ENCODE peak calls at places on chromosome 1, in six cellular contexts. B is GM23248, N is neural progenitor cell, P is GM23338, G is fibroblast of lung, V is astrocyte. O is an unnamed sample.

GRCh38 chr1:219058891-219059820 is 114.5 kb upstream of the LYPLAL1 start:
- DNase-seq in B (no peak), N (no peak), P (no peak), G (peak; percentile 13), V (no peak), O (no peak)

GRCh38 chr1:39981957-39982356 is 27.0 kb downstream of the MFSD2A start:
- DNase-seq in B (peak; percentile 94), N (peak; percentile 22), P (no peak), G (peak; percentile 73), V (peak; percentile 92), O (peak; percentile 32)

GRCh38 chr1:168686666-168687065 is 42.3 kb downstream of the DPT start:
- DNase-seq in B (no peak), N (no peak), P (no peak), G (no peak), V (no peak), O (peak; percentile 39)

GRCh38 chr1:50422946-50423669 is at the start of gene DMRTA2:
- DNase-seq in B (no peak), N (peak; percentile 97), P (peak; percentile 84), G (no peak), V (peak; percentile 7), O (no peak)

GRCh38 chr1:24535778-24536177 is 20.1 kb upstream of the NCMAP start:
- DNase-seq in B (no peak), N (no peak), P (no peak), G (no peak), V (no peak), O (no peak)

GRCh38 chr1:41535236-41535720 is 50.8 kb upstream of the EDN2 start:
- DNase-seq in B (no peak), N (no peak), P (no peak), G (no peak), V (no peak), O (no peak)

GRCh38 chr1:213443415-213443814 is 392.4 kb downstream of the RPS6KC1 start:
- DNase-seq in B (no peak), N (no peak), P (no peak), G (no peak), V (no peak), O (peak; percentile 41)

GRCh38 chr1:232421143-232421796 is 208.7 kb downstream of the SIPA1L2 start:
- DNase-seq in B (no peak), N (no peak), P (no peak), G (no peak), V (no peak), O (no peak)

GRCh38 chr1:29465755-29466154 is 229.4 kb downstream of the PTPRU start:
- DNase-seq in B (peak; percentile 41), N (peak; percentile 65), P (peak; percentile 49), G (peak; percentile 27), V (peak; percentile 6), O (peak; percentile 56)

GRCh38 chr1:78340006-78340405 is 150.8 kb upstream of the PTGFR start:
- DNase-seq in B (peak; percentile 91), N (no peak), P (no peak), G (peak; percentile 79), V (peak; percentile 82), O (no peak)

GRCh38 chr1:75615664-75616435 is 4.9 kb upstream of the SLC44A5 start:
- DNase-seq in B (peak; percentile 78), N (peak; percentile 89), P (peak; percentile 55), G (peak; percentile 24), V (peak; percentile 34), O (peak; percentile 78)

GRCh38 chr1:20681999-20682398 is 20.8 kb upstream of the DDOST start:
- DNase-seq in B (no peak), N (no peak), P (no peak), G (no peak), V (no peak), O (no peak)

GRCh38 chr1:33161061-33161681 is 20.7 kb downstream of the TRIM62 start:
- DNase-seq in B (no peak), N (peak; percentile 78), P (no peak), G (peak; percentile 49), V (peak; percentile 39), O (peak; percentile 69)

GRCh38 chr1:94621392-94621791 is 79.8 kb upstream of the F3 start:
- DNase-seq in B (peak; percentile 30), N (no peak), P (no peak), G (no peak), V (peak; percentile 70), O (peak; percentile 73)

GRCh38 chr1:214498030-214498429 is 53.4 kb downstream of the PTPN14 start:
- DNase-seq in B (no peak), N (no peak), P (no peak), G (no peak), V (no peak), O (no peak)

GRCh38 chr1:245469734-245470133 is 314.9 kb downstream of the KIF26B start:
- DNase-seq in B (no peak), N (no peak), P (no peak), G (no peak), V (no peak), O (no peak)

GRCh38 chr1:79448426-79448825 is 441.9 kb upstream of the ADGRL4 start:
- DNase-seq in B (peak; percentile 21), N (no peak), P (no peak), G (peak; percentile 25), V (no peak), O (no peak)

GRCh38 chr1:232249335-232249734 is 380.6 kb downstream of the SIPA1L2 start:
- DNase-seq in B (no peak), N (no peak), P (no peak), G (no peak), V (no peak), O (no peak)

GRCh38 chr1:162213281-162213909 is 143.9 kb downstream of the NOS1AP start:
- DNase-seq in B (peak; percentile 49), N (peak; percentile 76), P (peak; percentile 59), G (peak; percentile 56), V (peak; percentile 70), O (peak; percentile 24)

GRCh38 chr1:30778156-30778978 is 20.8 kb upstream of the LAPTM5 start:
- DNase-seq in B (peak; percentile 66), N (no peak), P (no peak), G (peak; percentile 73), V (peak; percentile 94), O (peak; percentile 76)

GRCh38 chr1:38061883-38062328 is 15.3 kb upstream of the POU3F1 start:
- DNase-seq in B (no peak), N (no peak), P (no peak), G (no peak), V (no peak), O (no peak)

DNA sequence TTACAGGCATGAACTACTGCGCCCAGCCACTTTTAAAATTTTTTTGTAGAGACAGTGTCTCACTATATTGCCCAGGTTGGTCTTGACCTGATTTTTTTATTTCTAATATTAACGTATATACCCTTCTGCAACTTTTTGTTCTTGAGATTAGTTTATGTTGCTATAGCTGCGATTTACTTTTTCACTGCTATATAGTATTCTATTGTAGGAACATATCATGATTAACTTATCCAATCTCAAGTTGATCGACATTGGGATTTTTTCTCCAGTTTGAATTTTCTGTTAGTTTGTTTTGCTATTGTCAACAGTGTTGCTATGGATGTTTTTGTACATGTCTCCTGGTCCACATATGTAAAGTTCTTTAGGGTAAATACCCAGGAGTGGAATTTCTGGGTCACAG is 35.4 kb downstream of the WASF2 start:
- DNase-seq in B (no peak), N (no peak), P (no peak), G (no peak), V (no peak), O (no peak)
- H3K27ac ChIP-seq in B (no peak overlapping the region), N (no peak overlapping the region), P (no peak overlapping the region), G (no peak overlapping the region), V (no peak overlapping the region), O (no peak overlapping the region)

GRCh38 chr1:226686440-226687436 is 52.3 kb downstream of the ITPKB start:
- DNase-seq in B (no peak), N (no peak), P (no peak), G (no peak), V (no peak), O (no peak)

GRCh38 chr1:226688056-226688748 is 50.9 kb downstream of the ITPKB start:
- DNase-seq in B (no peak), N (peak; percentile 52), P (peak; percentile 34), G (no peak), V (no peak), O (no peak)

GRCh38 chr1:226690460-226690982 is 48.6 kb downstream of the ITPKB start:
- DNase-seq in B (no peak), N (no peak), P (no peak), G (no peak), V (no peak), O (no peak)

GRCh38 chr1:226687476-226687875 is 51.6 kb downstream of the ITPKB start:
- DNase-seq in B (no peak), N (no peak), P (no peak), G (no peak), V (no peak), O (no peak)

DNA sequence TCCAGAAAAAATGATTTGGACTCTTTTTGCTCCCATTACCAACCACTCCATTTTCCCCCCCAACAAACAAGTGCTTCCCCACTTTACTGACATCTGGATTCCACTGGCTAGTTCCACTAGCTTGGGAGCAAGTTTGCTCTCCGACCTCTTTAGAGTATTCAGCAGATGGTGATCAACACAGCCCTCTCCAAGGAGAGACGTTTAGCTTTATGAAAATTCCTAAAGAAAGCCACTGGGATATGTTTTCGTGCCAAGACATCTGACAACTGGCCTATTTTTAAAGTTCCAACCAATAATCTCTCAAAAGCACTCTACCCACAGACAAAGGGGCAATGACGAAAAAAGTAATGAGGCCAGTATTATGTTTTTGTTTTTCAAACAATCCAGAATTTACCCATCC is 50.2 kb downstream of the ITPKB start:
- DNase-seq in B (no peak), N (no peak), P (no peak), G (no peak), V (no peak), O (no peak)
- H3K4me1 ChIP-seq in B (no peaks in the 10 kb centered on the region), N (peaks cover 18% of the 10 kb centered on the region), P (peaks cover 8% of the 10 kb centered on the region), G (no peaks in the 10 kb centered on the region), V (no peaks in the 10 kb centered on the region), O (peaks cover 5% of the 10 kb centered on the region)

DNA sequence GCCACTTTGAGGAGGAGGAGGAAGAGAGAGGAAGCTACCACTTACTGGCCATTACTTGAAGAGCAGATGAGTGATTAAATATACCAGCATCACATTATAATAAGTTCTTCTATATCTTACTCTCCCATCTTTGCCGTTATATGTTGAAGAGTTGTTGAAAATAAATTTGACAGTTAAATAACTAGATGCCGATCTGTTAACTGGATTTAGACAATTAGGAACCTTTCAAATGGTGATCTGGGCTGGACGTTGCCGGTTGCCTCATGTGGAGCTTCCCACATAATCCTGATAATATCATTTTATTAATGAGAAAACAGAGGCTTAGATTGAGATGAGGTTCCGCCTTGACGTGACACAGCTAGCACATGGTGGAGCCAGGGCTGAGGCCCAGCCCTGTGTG is 147.0 kb downstream of the SDCCAG8 start:
- DNase-seq in B (no peak), N (no peak), P (no peak), G (no peak), V (no peak), O (no peak)
- TF ChIP-seq EZH2 in B (no peak), N (no peak), P (no peak), G (no peak), V (no peak), O (no peak)

DNA sequence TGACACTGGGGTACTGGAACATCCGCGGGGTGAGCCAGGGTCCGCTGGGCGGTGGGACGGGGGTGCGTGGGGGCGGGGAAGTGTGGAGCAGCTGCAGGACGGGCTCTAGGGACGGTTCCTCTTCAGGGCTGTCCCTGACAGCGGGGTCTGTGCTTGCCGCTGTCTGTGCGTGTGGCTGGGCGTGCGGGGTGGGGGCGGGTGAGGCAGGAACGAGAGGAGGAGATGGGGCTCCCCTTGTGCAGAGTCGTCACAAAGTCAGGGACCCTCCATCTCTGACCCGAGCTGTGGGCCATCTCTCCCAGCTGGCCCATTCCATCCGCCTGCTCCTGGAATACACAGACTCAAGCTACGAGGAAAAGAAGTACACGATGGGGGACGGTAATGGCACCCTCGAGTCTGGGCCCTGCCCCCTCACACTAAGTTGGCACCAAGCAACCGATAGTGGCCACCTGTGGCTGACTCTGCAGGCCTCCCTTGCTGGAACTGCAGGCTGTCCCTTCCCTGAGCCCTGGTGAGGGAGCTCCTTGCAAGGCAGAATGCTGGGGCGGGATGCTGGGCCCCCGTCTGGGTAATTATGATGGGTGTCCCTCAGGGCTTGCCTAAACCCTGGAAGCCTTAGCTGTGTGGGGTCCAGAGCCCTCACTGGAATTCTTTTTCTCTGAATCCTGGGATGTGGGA is 405 bp downstream of the GSTM2 start:
- DNase-seq in B (peak; percentile 36), N (no peak), P (no peak), G (no peak), V (no peak), O (no peak)
- H3K27ac ChIP-seq in B (no peak overlapping the region), N (no peak overlapping the region), P (no peak overlapping the region), G (no peak overlapping the region), V (no peak overlapping the region), O (peak overlapping the region; percentile 27)